ENCODE peak calls at places on chromosomes 12 and 14, in six cellular contexts. A is cardiac muscle cell, S is HFFc6, V is choroid plexus epithelial cell, F is GM13977, K is omental fat pad. X is an unnamed sample.

GRCh38 chr12:67827820-67828383 is 161.3 kb upstream of the IFNG-AS1 start:
- DNase-seq in A (peak; percentile 89), S (peak; percentile 94), V (peak; percentile 96), F (peak; percentile 25), K (no peak), X (no peak)

GRCh38 chr12:120540445-120540844 is 6.3 kb downstream of the RNF10 start:
- DNase-seq in A (peak; percentile 90), S (no peak), V (peak; percentile 75), F (no peak), K (no peak), X (no peak)

GRCh38 chr12:32906407-32907165 is 10.0 kb upstream of the PKP2 start:
- DNase-seq in A (no peak), S (no peak), V (no peak), F (peak; percentile 54), K (no peak), X (no peak)

GRCh38 chr12:94245984-94246383 is 97.6 kb downstream of the PLXNC1 start:
- DNase-seq in A (no peak), S (no peak), V (peak; percentile 62), F (no peak), K (no peak), X (no peak)

GRCh38 chr12:57754411-57755193 is at the start of gene MARCHF9:
- DNase-seq in A (no peak), S (no peak), V (no peak), F (peak; percentile 93), K (no peak), X (peak; percentile 58)

GRCh38 chr14:36224176-36224575 is 47.7 kb upstream of the PTCSC3 start:
- DNase-seq in A (no peak), S (no peak), V (no peak), F (no peak), K (no peak), X (no peak)

GRCh38 chr12:113241191-113242017 is 20.1 kb downstream of the TPCN1 start:
- DNase-seq in A (peak; percentile 47), S (peak; percentile 98), V (peak; percentile 85), F (no peak), K (no peak), X (no peak)

GRCh38 chr12:79143803-79144202 is 279.2 kb downstream of the SYT1 start:
- DNase-seq in A (no peak), S (no peak), V (no peak), F (no peak), K (no peak), X (no peak)

GRCh38 chr12:33825442-33825841 is 196.9 kb upstream of the ALG10 start:
- DNase-seq in A (no peak), S (no peak), V (peak; percentile 19), F (no peak), K (no peak), X (no peak)

GRCh38 chr12:92210062-92210461 is 64.4 kb upstream of the BTG1 start:
- DNase-seq in A (no peak), S (no peak), V (no peak), F (peak; percentile 32), K (no peak), X (no peak)

GRCh38 chr12:1799882-1800645 is 20.3 kb upstream of the LRTM2 start:
- DNase-seq in A (no peak), S (no peak), V (no peak), F (no peak), K (peak; percentile 16), X (no peak)

GRCh38 chr14:69183735-69184134 is 7.6 kb upstream of the EXD2 start:
- DNase-seq in A (peak; percentile 3), S (no peak), V (peak; percentile 67), F (no peak), K (no peak), X (no peak)

GRCh38 chr14:104323551-104324175 is 185.3 kb downstream of the KIF26A start:
- DNase-seq in A (no peak), S (no peak), V (no peak), F (no peak), K (no peak), X (no peak)

GRCh38 chr14:20631023-20631820 is 10.3 kb downstream of the OR6S1 start:
- DNase-seq in A (peak; percentile 63), S (peak; percentile 71), V (peak; percentile 70), F (no peak), K (no peak), X (peak; percentile 71)

GRCh38 chr12:49910331-49911212 is 6.9 kb upstream of the FAIM2 start:
- DNase-seq in A (no peak), S (no peak), V (peak; percentile 24), F (no peak), K (no peak), X (no peak)

GRCh38 chr12:114691810-114692557 is 8.0 kb upstream of the TBX3 start:
- DNase-seq in A (no peak), S (no peak), V (no peak), F (no peak), K (no peak), X (no peak)

GRCh38 chr12:89354630-89354931 is 2.3 kb upstream of the DUSP6 start:
- DNase-seq in A (no peak), S (no peak), V (peak; percentile 19), F (peak; percentile 47), K (no peak), X (no peak)

GRCh38 chr12:26872623-26873022 is 39.6 kb upstream of the ITPR2 start:
- DNase-seq in A (no peak), S (no peak), V (no peak), F (no peak), K (no peak), X (no peak)

GRCh38 chr12:104064842-104065441 is 611 bp downstream of the HCFC2 start:
- DNase-seq in A (no peak), S (no peak), V (peak; percentile 15), F (peak; percentile 27), K (no peak), X (peak; percentile 21)

GRCh38 chr12:109459247-109459646 is 17.9 kb downstream of the KCTD10 start:
- DNase-seq in A (peak; percentile 29), S (no peak), V (peak; percentile 80), F (no peak), K (no peak), X (no peak)

GRCh38 chr12:5428332-5429221 is 3.3 kb upstream of the NTF3 start:
- DNase-seq in A (peak; percentile 61), S (peak; percentile 41), V (peak; percentile 48), F (no peak), K (no peak), X (no peak)
- TF ChIP-seq CTCF in A (peak; percentile 51), S (peak; percentile 76), V (peak; percentile 52), F (peak; percentile 26), K (no peak), X (peak; percentile 38)

DNA sequence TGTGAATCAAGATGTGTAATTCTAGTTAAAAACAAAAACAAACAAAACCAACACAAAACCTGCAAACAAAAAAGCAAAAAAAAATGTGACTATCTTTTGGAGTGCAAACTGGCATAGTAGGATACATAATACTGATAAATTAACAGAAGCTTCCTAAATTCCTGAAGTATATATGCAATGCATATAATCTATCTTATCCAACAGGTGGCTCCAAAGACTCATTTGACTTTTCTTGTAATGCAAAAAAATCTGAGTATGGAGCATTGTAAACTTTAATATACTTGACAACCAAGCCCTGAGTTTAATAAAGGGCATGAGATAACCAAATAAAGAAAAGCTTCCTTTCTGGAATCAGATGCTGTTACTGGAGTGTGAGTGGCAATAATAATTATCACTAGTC is 1003.6 kb downstream of the FSCB start:
- DNase-seq in A (no peak), S (no peak), V (no peak), F (no peak), K (no peak), X (no peak)
- TF ChIP-seq CTCF in A (no peak), S (no peak), V (no peak), F (no peak), K (no peak), X (no peak)

DNA sequence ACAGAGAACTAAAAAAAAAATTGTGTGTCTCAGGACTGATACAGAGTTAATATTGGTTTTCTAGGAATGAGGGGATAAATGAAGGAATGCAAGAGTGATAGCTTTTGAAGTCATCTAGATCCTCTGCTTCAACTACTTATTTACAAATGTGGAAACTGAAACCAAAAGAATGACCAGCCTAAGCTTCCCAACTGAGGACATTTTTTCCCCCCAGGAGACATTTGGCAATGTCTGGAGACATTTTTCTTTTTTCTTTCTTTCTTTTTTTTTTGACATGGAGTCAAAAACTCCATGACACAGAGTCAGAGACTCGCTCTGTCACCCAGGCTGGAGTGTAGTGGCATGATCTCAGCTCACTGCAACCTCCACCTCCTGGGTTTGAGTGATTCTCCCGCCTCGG is 15.3 kb downstream of the DLK1 start:
- DNase-seq in A (no peak), S (no peak), V (peak; percentile 39), F (no peak), K (no peak), X (no peak)
- TF ChIP-seq CTCF in A (no peak), S (no peak), V (no peak), F (no peak), K (no peak), X (no peak)

GRCh38 chr12:106204312-106204711 is 43.5 kb downstream of the CKAP4 start:
- DNase-seq in A (no peak), S (no peak), V (no peak), F (no peak), K (no peak), X (no peak)

GRCh38 chr12:106205208-106206069 is 42.4 kb downstream of the CKAP4 start:
- DNase-seq in A (no peak), S (peak; percentile 8), V (no peak), F (no peak), K (no peak), X (peak; percentile 20)
- TF ChIP-seq CTCF in A (no peak), S (peak; percentile 62), V (no peak), F (no peak), K (no peak), X (peak; percentile 15)

GRCh38 chr12:18221726-18222125 is 39.6 kb upstream of the PIK3C2G start:
- DNase-seq in A (no peak), S (no peak), V (no peak), F (no peak), K (no peak), X (no peak)

GRCh38 chr12:18222699-18223098 is 38.6 kb upstream of the PIK3C2G start:
- DNase-seq in A (no peak), S (no peak), V (no peak), F (no peak), K (no peak), X (no peak)

DNA sequence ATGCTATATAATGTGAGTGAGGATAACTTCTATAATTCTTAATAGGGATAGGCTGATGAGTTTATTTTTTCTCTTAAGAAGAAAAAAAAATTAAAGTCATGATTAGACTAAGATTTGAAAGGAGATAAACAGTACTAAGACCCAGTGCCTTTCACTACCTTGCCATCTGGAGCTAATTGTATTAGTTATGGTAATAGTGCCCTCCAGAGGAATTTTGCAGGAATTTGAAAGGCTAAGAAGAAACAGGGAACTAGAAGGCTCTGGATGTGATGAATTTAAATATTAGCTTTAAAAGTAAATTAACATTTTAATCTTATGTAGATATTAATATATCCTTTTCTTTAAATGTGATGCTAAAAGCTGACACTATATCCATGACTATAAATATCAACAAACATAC is 36.6 kb upstream of the PIK3C2G start:
- DNase-seq in A (peak; percentile 68), S (peak; percentile 3), V (peak; percentile 77), F (peak; percentile 12), K (no peak), X (no peak)
- TF ChIP-seq CTCF in A (peak; percentile 62), S (peak; percentile 63), V (peak; percentile 68), F (peak; percentile 49), K (no peak), X (peak; percentile 48)

X was measured in BE2C.